ENCODE peak calls at places on chromosomes 7 and 10, in six cellular contexts. One of them, this sample, is unnamed.
A peak's percentile ranks its signal among the peaks of the same experiment; 100 is the strongest.

GRCh38 chr7:131124867-131125266 is 202.8 kb upstream of the MKLN1 start:
- DNase-seq in posterior vena cava: no peak
- DNase-seq in SK-N-MC: no peak
- DNase-seq in transverse colon: no peak
- DNase-seq in hypothalamus: no peak
- DNase-seq in RWPE2: no peak
- DNase-seq in this sample: no peak

GRCh38 chr7:111266613-111267012 is 175.7 kb downstream of the LRRN3 start:
- DNase-seq in posterior vena cava: no peak
- DNase-seq in SK-N-MC: no peak
- DNase-seq in transverse colon: no peak
- DNase-seq in hypothalamus: no peak
- DNase-seq in RWPE2: no peak
- DNase-seq in this sample: no peak

GRCh38 chr7:99943641-99944507 is 14.5 kb upstream of the GJC3 start:
- DNase-seq in posterior vena cava: no peak
- DNase-seq in SK-N-MC: no peak
- DNase-seq in transverse colon: no peak
- DNase-seq in hypothalamus: no peak
- DNase-seq in RWPE2: no peak
- DNase-seq in this sample: no peak

GRCh38 chr7:11082552-11083213 is 109.0 kb downstream of the PHF14 start:
- DNase-seq in posterior vena cava: no peak
- DNase-seq in SK-N-MC: no peak
- DNase-seq in transverse colon: no peak
- DNase-seq in hypothalamus: no peak
- DNase-seq in RWPE2: no peak
- DNase-seq in this sample: no peak

GRCh38 chr7:142188159-142188558 is 69.7 kb downstream of the PRSS58 start:
- DNase-seq in posterior vena cava: no peak
- DNase-seq in SK-N-MC: no peak
- DNase-seq in transverse colon: no peak
- DNase-seq in hypothalamus: no peak
- DNase-seq in RWPE2: no peak
- DNase-seq in this sample: no peak

GRCh38 chr7:77281780-77282478 is 82.3 kb upstream of the FGL2 start:
- DNase-seq in posterior vena cava: no peak
- DNase-seq in SK-N-MC: no peak
- DNase-seq in transverse colon: no peak
- DNase-seq in hypothalamus: no peak
- DNase-seq in RWPE2: no peak
- DNase-seq in this sample: no peak

GRCh38 chr10:124886195-124886594 is 55.7 kb upstream of the ZRANB1 start:
- DNase-seq in posterior vena cava: no peak
- DNase-seq in SK-N-MC: no peak
- DNase-seq in transverse colon: no peak
- DNase-seq in hypothalamus: no peak
- DNase-seq in RWPE2: no peak
- DNase-seq in this sample: no peak

GRCh38 chr10:28996345-28996744 is 292.5 kb upstream of the LYZL1 start:
- DNase-seq in posterior vena cava: no peak
- DNase-seq in SK-N-MC: no peak
- DNase-seq in transverse colon: no peak
- DNase-seq in hypothalamus: no peak
- DNase-seq in RWPE2: no peak
- DNase-seq in this sample: no peak

GRCh38 chr7:77439572-77439971 is 23.4 kb upstream of the GSAP start:
- DNase-seq in posterior vena cava: no peak
- DNase-seq in SK-N-MC: no peak
- DNase-seq in transverse colon: peak; percentile 37
- DNase-seq in hypothalamus: no peak
- DNase-seq in RWPE2: no peak
- DNase-seq in this sample: no peak

GRCh38 chr7:24786941-24787340 is 29.7 kb upstream of the GSDME start:
- DNase-seq in posterior vena cava: peak; percentile 86
- DNase-seq in SK-N-MC: no peak
- DNase-seq in transverse colon: no peak
- DNase-seq in hypothalamus: no peak
- DNase-seq in RWPE2: no peak
- DNase-seq in this sample: no peak

GRCh38 chr10:61804414-61804813 is 97.1 kb upstream of the ARID5B start:
- DNase-seq in posterior vena cava: no peak
- DNase-seq in SK-N-MC: no peak
- DNase-seq in transverse colon: no peak
- DNase-seq in hypothalamus: no peak
- DNase-seq in RWPE2: no peak
- DNase-seq in this sample: no peak

GRCh38 chr10:106224676-106225075 is 939.8 kb downstream of the SORCS1 start:
- DNase-seq in posterior vena cava: no peak
- DNase-seq in SK-N-MC: no peak
- DNase-seq in transverse colon: no peak
- DNase-seq in hypothalamus: no peak
- DNase-seq in RWPE2: no peak
- DNase-seq in this sample: no peak

GRCh38 chr10:92279297-92279696 is 11.6 kb downstream of the CPEB3 start:
- DNase-seq in posterior vena cava: no peak
- DNase-seq in SK-N-MC: no peak
- DNase-seq in transverse colon: no peak
- DNase-seq in hypothalamus: no peak
- DNase-seq in RWPE2: no peak
- DNase-seq in this sample: no peak